ENCODE peak calls at places on chromosomes 4 and X, in ten cellular contexts. J, P, D, R, L, B, U, Q, A and K are unnamed samples.

GRCh38 chr4:154039435-154040061 is 250.7 kb upstream of the SFRP2 start:
- DNase-seq in J (no peak), P (no peak), D (no peak), R (no peak), L (peak; percentile 68), B (no peak), U (no peak), Q (no peak), A (no peak), K (no peak)

GRCh38 chrX:130170752-130171445 is 863 bp upstream of the RAB33A start:
- DNase-seq in J (peak; percentile 42), P (peak; percentile 90), D (no peak), R (no peak), L (peak; percentile 83), B (peak; percentile 78), U (peak; percentile 68), Q (peak; percentile 83), A (peak; percentile 38), K (peak; percentile 50)

GRCh38 chrX:56564182-56564885 is 907 bp downstream of the UBQLN2 start:
- DNase-seq in J (no peak), P (peak; percentile 66), D (peak; percentile 46), R (no peak), L (peak; percentile 32), B (peak; percentile 7), U (peak; percentile 15), Q (no peak), A (peak; percentile 65), K (no peak)

GRCh38 chr4:39464886-39465501 is 6.1 kb downstream of the LIAS start:
- DNase-seq in J (no peak), P (no peak), D (peak; percentile 93), R (no peak), L (no peak), B (peak; percentile 76), U (no peak), Q (no peak), A (peak; percentile 71), K (no peak)

GRCh38 chr4:170990989-170991589 is 822.1 kb upstream of the GALNTL6 start:
- DNase-seq in J (no peak), P (no peak), D (peak; percentile 24), R (no peak), L (no peak), B (peak; percentile 60), U (no peak), Q (no peak), A (peak; percentile 11), K (no peak)

GRCh38 chr4:173478136-173478860 is 51.7 kb downstream of the HAND2 start:
- DNase-seq in J (no peak), P (no peak), D (peak; percentile 70), R (peak; percentile 49), L (no peak), B (no peak), U (no peak), Q (no peak), A (peak; percentile 80), K (no peak)

GRCh38 chrX:110081740-110082139 is 78.8 kb downstream of the TMEM164 start:
- DNase-seq in J (no peak), P (no peak), D (peak; percentile 79), R (no peak), L (no peak), B (no peak), U (no peak), Q (no peak), A (peak; percentile 67), K (no peak)

GRCh38 chr4:83772680-83773079 is 236.8 kb downstream of the GPAT3 start:
- DNase-seq in J (no peak), P (no peak), D (no peak), R (no peak), L (no peak), B (no peak), U (no peak), Q (no peak), A (no peak), K (no peak)

GRCh38 chrX:129723511-129723910 is 15.3 kb upstream of the XPNPEP2 start:
- DNase-seq in J (no peak), P (no peak), D (no peak), R (no peak), L (no peak), B (no peak), U (no peak), Q (no peak), A (no peak), K (no peak)

GRCh38 chr4:113094802-113095201 is 45.3 kb downstream of the ANK2 start:
- DNase-seq in J (no peak), P (peak; percentile 9), D (peak; percentile 54), R (no peak), L (peak; percentile 4), B (peak; percentile 12), U (no peak), Q (no peak), A (peak; percentile 34), K (no peak)

GRCh38 chr4:8086751-8087445 is 71.7 kb downstream of the ABLIM2 start:
- DNase-seq in J (no peak), P (no peak), D (no peak), R (no peak), L (no peak), B (no peak), U (no peak), Q (peak; percentile 67), A (no peak), K (no peak)

GRCh38 chr4:67770422-67770821 is 16.2 kb upstream of the GNRHR start:
- DNase-seq in J (no peak), P (peak; percentile 46), D (no peak), R (no peak), L (peak; percentile 45), B (no peak), U (no peak), Q (no peak), A (no peak), K (no peak)

GRCh38 chrX:153668423-153669173 is 5.0 kb downstream of the PNCK start:
- DNase-seq in J (no peak), P (no peak), D (no peak), R (no peak), L (no peak), B (no peak), U (no peak), Q (no peak), A (no peak), K (no peak)